ENCODE peak calls at places on chromosomes 4 and X, in eight cellular contexts. E is esophagus muscularis mucosa, B is stomach, Y is transverse colon, D is tibial nerve, I is upper lobe of left lung, Z is GM12878, N is SK-N-SH. A is an unnamed sample.

GRCh38 chrX:130728208-130728607 is 174.8 kb downstream of the ENOX2 start:
- DNase-seq in N (no peak), E (no peak), Y (no peak), I (no peak), D (no peak), Z (no peak), B (no peak), A (no peak)

GRCh38 chr4:114334808-114335739 is 263.5 kb upstream of the UGT8 start:
- DNase-seq in Y (no peak), B (no peak), Z (no peak), E (no peak), D (no peak), I (no peak), N (peak), A (no peak)

GRCh38 chr4:47468686-47469365 is 5.3 kb upstream of the COMMD8 start:
- DNase-seq in E (no peak), Z (no peak), B (no peak), D (no peak), N (no peak), I (no peak), Y (no peak), A (no peak)

GRCh38 chr4:7733801-7734650 is 205.6 kb downstream of the AFAP1 start:
- DNase-seq in N (no peak), D (no peak), I (no peak), Z (no peak), E (no peak), Y (no peak), B (no peak), A (no peak)

GRCh38 chr4:74395633-74396032 is 30.7 kb downstream of the EREG start:
- DNase-seq in E (no peak), Y (no peak), Z (no peak), N (no peak), D (no peak), B (no peak), I (no peak), A (no peak)

GRCh38 chrX:129983575-129984131 is 1.2 kb downstream of the BCORL1 start:
- DNase-seq in Y (peak), I (peak), D (peak), E (no peak), Z (no peak), N (peak), B (no peak), A (peak)

GRCh38 chr4:44256414-44256813 is 192.2 kb downstream of the KCTD8 start:
- DNase-seq in D (no peak), I (no peak), B (no peak), Z (no peak), Y (no peak), N (no peak), E (no peak), A (peak)

GRCh38 chr4:7358100-7358735 is 76.5 kb downstream of the PSAPL1 start:
- DNase-seq in I (peak), Z (no peak), D (no peak), B (peak), N (no peak), E (no peak), Y (no peak), A (peak)

GRCh38 chrX:150913511-150913910 is 15.0 kb upstream of the CD99L2 start:
- DNase-seq in B (no peak), E (no peak), Z (no peak), Y (no peak), I (no peak), D (no peak), N (no peak), A (no peak)

GRCh38 chrX:136880003-136880451 is 498 bp downstream of the RBMX start:
- DNase-seq in N (peak), Y (peak), E (no peak), I (peak), B (no peak), D (peak), Z (no peak), A (peak)

GRCh38 chr4:86927843-86928395 is 6.9 kb upstream of the AFF1 start:
- DNase-seq in D (peak), E (no peak), I (no peak), Y (peak), B (no peak), Z (no peak), N (no peak), A (peak)

GRCh38 chrX:115988825-115989224 is 181.7 kb upstream of the AGTR2 start:
- DNase-seq in B (no peak), Y (no peak), I (no peak), Z (no peak), N (peak), E (no peak), D (no peak), A (no peak)

GRCh38 chr4:158042591-158043030 is 130.2 kb downstream of the GASK1B start:
- DNase-seq in Z (no peak), B (no peak), N (no peak), E (no peak), Y (no peak), I (no peak), D (no peak), A (no peak)

GRCh38 chrX:36019164-36019563 is 99.6 kb downstream of the CFAP47 start:
- DNase-seq in I (no peak), Y (peak), B (no peak), N (no peak), Z (no peak), E (no peak), D (no peak), A (no peak)

GRCh38 chrX:109629310-109629709 is 4.3 kb upstream of the KCNE5 start:
- DNase-seq in N (peak), Y (no peak), B (no peak), I (no peak), D (no peak), E (no peak), Z (no peak), A (no peak)

GRCh38 chrX:104482757-104483156 is 83.2 kb upstream of the IL1RAPL2 start:
- DNase-seq in D (no peak), Z (no peak), N (no peak), Y (no peak), I (no peak), E (no peak), B (no peak), A (no peak)

GRCh38 chr4:183158062-183158461 is 59.0 kb downstream of the WWC2 start:
- DNase-seq in Z (no peak), B (no peak), Y (no peak), E (no peak), D (no peak), N (no peak), I (no peak), A (no peak)

GRCh38 chrX:120309873-120310730 is 1.2 kb downstream of the TMEM255A start:
- DNase-seq in Z (no peak), B (no peak), E (no peak), Y (no peak), N (peak), I (no peak), D (no peak), A (peak)

GRCh38 chr4:40728341-40728740 is 21.4 kb upstream of the NSUN7 start:
- DNase-seq in N (no peak), B (no peak), D (no peak), I (no peak), Y (no peak), Z (no peak), E (no peak), A (no peak)
- H3K4me3 ChIP-seq in N (no peak), B (no peak), D (no peak), I (no peak), Y (no peak), Z (no peak), E (no peak), A (no peak)

DNA sequence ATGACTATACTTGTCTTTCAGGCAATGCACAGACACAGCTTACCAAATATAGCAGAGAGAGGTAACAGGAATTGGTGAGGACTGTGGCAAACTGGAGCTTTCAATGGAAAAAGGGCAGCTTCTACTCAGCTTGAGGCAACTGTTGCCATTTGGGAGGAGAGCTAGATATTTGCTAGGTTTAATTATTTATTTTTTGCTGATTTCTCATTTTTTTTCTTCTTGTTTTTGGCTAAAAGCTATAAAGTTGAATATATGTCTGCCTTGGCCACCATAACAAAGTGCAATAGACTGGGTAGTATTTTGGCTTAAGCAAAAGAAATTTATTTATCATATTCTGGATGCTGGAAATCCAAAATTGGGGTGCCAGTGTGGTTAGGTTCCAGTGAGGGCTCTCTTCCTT is 93.9 kb downstream of the LDB2 start:
- DNase-seq in I (no peak), N (no peak), B (no peak), D (no peak), E (no peak), Y (no peak), Z (no peak), A (no peak)
- TF ChIP-seq EP300 in I (no peak), N (no peak), B (no peak), D (no peak), E (no peak), Y (no peak), Z (no peak), A (no peak)

GRCh38 chr4:108103096-108103495 is 65.6 kb downstream of the LEF1 start:
- DNase-seq in N (no peak), B (no peak), Z (no peak), D (no peak), E (no peak), Y (no peak), I (no peak), A (no peak)
- H3K4me3 ChIP-seq in N (no peak), B (no peak), Z (no peak), D (no peak), E (no peak), Y (no peak), I (no peak), A (no peak)

GRCh38 chrX:23901065-23901464 is 6.7 kb downstream of the APOO start:
- DNase-seq in I (peak), D (no peak), N (no peak), Y (no peak), E (no peak), B (no peak), Z (no peak), A (peak)

GRCh38 chrX:23900220-23900797 is 7.4 kb downstream of the APOO start:
- DNase-seq in Y (no peak), Z (no peak), I (peak), E (no peak), D (no peak), N (no peak), B (no peak), A (peak)

GRCh38 chrX:23904096-23904495 is 3.6 kb downstream of the APOO start:
- DNase-seq in Y (no peak), E (no peak), Z (no peak), I (no peak), D (no peak), N (no peak), B (no peak), A (no peak)

GRCh38 chrX:23902419-23902818 is 5.3 kb downstream of the APOO start:
- DNase-seq in Z (no peak), N (peak), D (no peak), B (no peak), E (no peak), I (no peak), Y (no peak), A (no peak)

GRCh38 chrX:23901805-23902204 is 5.9 kb downstream of the APOO start:
- DNase-seq in B (peak), N (peak), Y (peak), E (no peak), D (peak), I (peak), Z (peak), A (peak)
- TF ChIP-seq EP300 in B (no peak), N (no peak), Y (no peak), E (no peak), D (no peak), I (no peak), Z (no peak), A (no peak)

GRCh38 chr4:53747401-53747800 is 156.1 kb upstream of the LNX1 start:
- DNase-seq in B (no peak), N (no peak), Z (no peak), Y (no peak), I (no peak), E (peak), D (no peak), A (no peak)

GRCh38 chr4:53744446-53745160 is 153.3 kb upstream of the LNX1 start:
- DNase-seq in Y (no peak), D (no peak), E (peak), N (peak), Z (no peak), B (no peak), I (no peak), A (no peak)

DNA sequence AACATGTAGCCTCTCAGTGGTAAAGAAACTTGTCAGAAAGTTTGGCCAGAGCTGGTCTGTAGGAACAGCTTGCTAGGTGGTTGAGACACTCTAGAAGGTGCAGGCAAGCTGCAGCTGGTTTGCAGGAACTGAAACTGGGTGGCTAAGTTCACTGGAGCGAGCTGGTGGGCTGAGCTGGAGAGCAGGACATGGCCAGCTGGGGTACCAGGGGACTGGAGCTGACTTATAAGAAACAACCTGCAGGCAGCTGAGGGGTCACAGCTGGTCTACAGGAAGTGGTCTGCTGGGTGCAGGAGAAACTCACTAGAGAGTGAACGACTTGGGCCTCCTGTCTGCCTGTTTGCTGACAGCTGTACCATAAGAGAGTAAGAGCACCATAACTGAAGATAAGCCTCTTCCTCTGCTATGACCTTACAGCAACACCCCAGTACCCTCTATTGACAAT is 157.1 kb upstream of the LNX1 start:
- DNase-seq in I (no peak), E (peak), N (no peak), Y (peak), Z (peak), D (no peak), B (no peak), A (no peak)
- H3K4me3 ChIP-seq in I (no peak), E (no peak), N (no peak), Y (no peak), Z (no peak), D (no peak), B (no peak), A (no peak)

DNA sequence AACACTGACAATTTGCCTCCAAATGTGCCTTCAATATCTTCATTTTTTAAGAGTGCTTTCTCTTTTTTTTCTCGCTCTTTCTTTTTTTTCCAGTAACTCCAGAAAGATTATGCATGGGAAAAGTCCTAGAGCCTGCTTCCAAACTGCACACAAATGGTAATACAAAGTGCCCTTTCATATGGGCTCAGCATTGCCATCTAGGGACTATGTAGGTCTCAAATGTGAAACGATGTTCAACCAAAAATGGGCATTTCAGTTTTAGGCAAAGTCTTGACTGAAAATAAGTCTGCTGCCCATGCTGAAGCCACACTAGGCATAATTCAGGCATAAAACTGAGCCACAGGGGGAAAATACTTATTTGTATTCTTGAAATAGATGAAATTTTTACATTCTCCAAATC is 65.6 kb downstream of the SYNPO2 start:
- DNase-seq in I (no peak), Z (no peak), D (no peak), E (no peak), Y (no peak), B (no peak), N (no peak), A (no peak)
- TF ChIP-seq EP300 in I (no peak), Z (no peak), D (no peak), E (no peak), Y (no peak), B (no peak), N (no peak), A (no peak)

GRCh38 chrX:65745427-65745826 is 78.0 kb downstream of the MSN start:
- DNase-seq in N (no peak), Z (no peak), B (no peak), Y (no peak), D (no peak), I (no peak), E (no peak), A (no peak)
- H3K4me3 ChIP-seq in N (no peak), Z (no peak), B (no peak), Y (no peak), D (no peak), I (no peak), E (no peak), A (no peak)

GRCh38 chr4:41878991-41879491 is 56.2 kb upstream of the TMEM33 start:
- DNase-seq in Z (no peak), E (no peak), B (no peak), Y (no peak), I (no peak), D (no peak), N (peak), A (no peak)
- TF ChIP-seq EP300 in Z (no peak), E (no peak), B (no peak), Y (no peak), I (no peak), D (no peak), N (no peak), A (no peak)